ENCODE peak calls at places on chromosome 2, in five cellular contexts. One of them, this sample, is unnamed.

GRCh38 chr2:9240745-9241144 is 34.1 kb downstream of the ASAP2 start:
- DNase-seq in OCI-LY7: no peak
- DNase-seq in mammary epithelial cell: peak; percentile 76
- DNase-seq in colonic mucosa: no peak
- DNase-seq in GM23338: no peak
- DNase-seq in this sample: no peak

GRCh38 chr2:23367760-23368159 is 17.2 kb upstream of the KLHL29 start:
- DNase-seq in mammary epithelial cell: peak; percentile 8
- DNase-seq in colonic mucosa: no peak
- DNase-seq in OCI-LY7: no peak
- DNase-seq in GM23338: no peak
- DNase-seq in this sample: no peak

GRCh38 chr2:108485253-108485652 is 36.2 kb downstream of the GCC2 start:
- DNase-seq in GM23338: no peak
- DNase-seq in OCI-LY7: no peak
- DNase-seq in mammary epithelial cell: no peak
- DNase-seq in colonic mucosa: no peak
- DNase-seq in this sample: no peak

GRCh38 chr2:145739679-145740078 is 1219.8 kb upstream of the ZEB2 start:
- DNase-seq in OCI-LY7: no peak
- DNase-seq in mammary epithelial cell: no peak
- DNase-seq in GM23338: no peak
- DNase-seq in colonic mucosa: no peak
- DNase-seq in this sample: no peak

GRCh38 chr2:156434461-156435291 is 1.5 kb upstream of the GPD2 start:
- DNase-seq in colonic mucosa: no peak
- DNase-seq in GM23338: no peak
- DNase-seq in mammary epithelial cell: no peak
- DNase-seq in OCI-LY7: peak; percentile 4
- DNase-seq in this sample: no peak

GRCh38 chr2:197274349-197274748 is 36.2 kb downstream of the ANKRD44 start:
- DNase-seq in colonic mucosa: no peak
- DNase-seq in OCI-LY7: peak; percentile 39
- DNase-seq in GM23338: no peak
- DNase-seq in mammary epithelial cell: no peak
- DNase-seq in this sample: no peak

GRCh38 chr2:55153564-55154315 is 78.4 kb downstream of the CLHC1 start:
- DNase-seq in OCI-LY7: no peak
- DNase-seq in colonic mucosa: no peak
- DNase-seq in GM23338: no peak
- DNase-seq in mammary epithelial cell: peak; percentile 69
- DNase-seq in this sample: no peak

GRCh38 chr2:220096406-220096805 is 469.0 kb downstream of the SLC4A3 start:
- DNase-seq in mammary epithelial cell: no peak
- DNase-seq in GM23338: no peak
- DNase-seq in OCI-LY7: no peak
- DNase-seq in colonic mucosa: no peak
- DNase-seq in this sample: no peak

GRCh38 chr2:176063958-176064357 is 19.8 kb downstream of the EVX2 start:
- DNase-seq in OCI-LY7: no peak
- DNase-seq in mammary epithelial cell: no peak
- DNase-seq in GM23338: no peak
- DNase-seq in colonic mucosa: no peak
- DNase-seq in this sample: no peak

GRCh38 chr2:9152975-9153402 is 53.6 kb upstream of the ASAP2 start:
- DNase-seq in colonic mucosa: no peak
- DNase-seq in GM23338: no peak
- DNase-seq in mammary epithelial cell: no peak
- DNase-seq in OCI-LY7: no peak
- DNase-seq in this sample: no peak

GRCh38 chr2:218658671-218659257 is 659 bp downstream of the ZNF142 start:
- DNase-seq in GM23338: peak; percentile 90
- DNase-seq in colonic mucosa: peak; percentile 69
- DNase-seq in OCI-LY7: peak; percentile 79
- DNase-seq in mammary epithelial cell: peak; percentile 66
- DNase-seq in this sample: no peak

GRCh38 chr2:117935436-117935835 is 78.4 kb downstream of the CCDC93 start:
- DNase-seq in GM23338: no peak
- DNase-seq in mammary epithelial cell: no peak
- DNase-seq in OCI-LY7: no peak
- DNase-seq in colonic mucosa: no peak
- DNase-seq in this sample: no peak

GRCh38 chr2:169107645-169108044 is 38.3 kb downstream of the DHRS9 start:
- DNase-seq in GM23338: no peak
- DNase-seq in mammary epithelial cell: no peak
- DNase-seq in OCI-LY7: peak; percentile 62
- DNase-seq in colonic mucosa: no peak
- DNase-seq in this sample: no peak

GRCh38 chr2:181991171-181991885 is 5.7 kb downstream of the PPP1R1C start:
- DNase-seq in OCI-LY7: peak; percentile 68
- DNase-seq in colonic mucosa: no peak
- DNase-seq in GM23338: no peak
- DNase-seq in mammary epithelial cell: no peak
- DNase-seq in this sample: no peak

GRCh38 chr2:236794558-236794957 is 224.9 kb downstream of the ACKR3 start:
- DNase-seq in colonic mucosa: no peak
- DNase-seq in OCI-LY7: no peak
- DNase-seq in GM23338: no peak
- DNase-seq in mammary epithelial cell: no peak
- DNase-seq in this sample: no peak

GRCh38 chr2:35035883-35036282 is 1319.7 kb upstream of the CRIM1 start:
- DNase-seq in GM23338: peak; percentile 14
- DNase-seq in OCI-LY7: no peak
- DNase-seq in mammary epithelial cell: no peak
- DNase-seq in colonic mucosa: no peak
- DNase-seq in this sample: no peak

GRCh38 chr2:9424447-9425164 is 1.2 kb downstream of the CPSF3 start:
- DNase-seq in GM23338: no peak
- DNase-seq in mammary epithelial cell: no peak
- DNase-seq in colonic mucosa: no peak
- DNase-seq in OCI-LY7: peak; percentile 66
- DNase-seq in this sample: no peak

GRCh38 chr2:241977557-241978300 is 108.2 kb downstream of the RTP5 start:
- DNase-seq in mammary epithelial cell: no peak
- DNase-seq in colonic mucosa: no peak
- DNase-seq in GM23338: no peak
- DNase-seq in OCI-LY7: no peak
- DNase-seq in this sample: no peak

GRCh38 chr2:1572638-1573037 is 159.4 kb downstream of the TPO start:
- DNase-seq in OCI-LY7: no peak
- DNase-seq in colonic mucosa: no peak
- DNase-seq in mammary epithelial cell: no peak
- DNase-seq in GM23338: no peak
- DNase-seq in this sample: peak; percentile 46

GRCh38 chr2:73938761-73939352 is 12.2 kb downstream of the DGUOK start:
- DNase-seq in colonic mucosa: no peak
- DNase-seq in OCI-LY7: no peak
- DNase-seq in GM23338: no peak
- DNase-seq in mammary epithelial cell: peak; percentile 90
- DNase-seq in this sample: peak; percentile 49

GRCh38 chr2:156581280-156581679 is 145.1 kb downstream of the GPD2 start:
- DNase-seq in mammary epithelial cell: no peak
- DNase-seq in colonic mucosa: no peak
- DNase-seq in GM23338: no peak
- DNase-seq in OCI-LY7: no peak
- DNase-seq in this sample: no peak

This sample was measured in AG09309.